ENCODE peak calls at places on chromosomes 2 and 18, in seven cellular contexts. T is HS-5; Z is activated effector memory CD4-positive, alpha-beta T cell treated with anti-CD3 and anti-CD28 coated beads, Interleukin-2, amount 50 U/mL, for 16 hours; R is Kasumi-1; H is D721Med; G is HFFc6; P is RKO. A is an unnamed sample.

GRCh38 chr2:163737563-163737962 is 1.8 kb upstream of the FIGN start:
- DNase-seq in P (no peak), Z (no peak), T (no peak), G (no peak), R (no peak), H (no peak), A (no peak)

GRCh38 chr2:33477473-33478468 is 1.3 kb downstream of the RASGRP3 start:
- DNase-seq in Z (peak; percentile 68), G (no peak), P (no peak), R (peak; percentile 29), H (no peak), T (no peak), A (no peak)

GRCh38 chr2:70448041-70448440 is 105.6 kb downstream of the TGFA start:
- DNase-seq in R (no peak), P (no peak), G (no peak), H (no peak), T (no peak), Z (no peak), A (no peak)

GRCh38 chr2:197086500-197086899 is 160.0 kb upstream of the PGAP1 start:
- DNase-seq in R (peak; percentile 19), H (no peak), T (no peak), Z (no peak), G (no peak), P (no peak), A (no peak)

GRCh38 chr2:151437630-151438029 is 27.9 kb downstream of the RIF1 start:
- DNase-seq in R (peak; percentile 67), Z (no peak), P (peak; percentile 55), T (no peak), G (peak; percentile 28), H (no peak), A (peak; percentile 29)

GRCh38 chr2:197191177-197191947 is 119.2 kb downstream of the ANKRD44 start:
- DNase-seq in H (no peak), Z (no peak), T (no peak), R (peak; percentile 79), P (peak; percentile 36), G (peak; percentile 23), A (no peak)

GRCh38 chr2:120233292-120233691 is 10.1 kb upstream of the TMEM185B start:
- DNase-seq in G (no peak), R (no peak), T (no peak), Z (no peak), P (no peak), H (no peak), A (no peak)

GRCh38 chr2:65353046-65353445 is 79.4 kb downstream of the SPRED2 start:
- DNase-seq in T (no peak), R (no peak), G (no peak), P (no peak), H (no peak), Z (no peak), A (no peak)

GRCh38 chr2:25817006-25817405 is 61.3 kb downstream of the ASXL2 start:
- DNase-seq in Z (no peak), T (no peak), R (no peak), H (no peak), P (no peak), G (no peak), A (no peak)

GRCh38 chr2:209773377-209773776 is 1.7 kb downstream of the UNC80 start:
- DNase-seq in Z (no peak), H (no peak), G (no peak), T (no peak), R (no peak), P (no peak), A (no peak)

GRCh38 chr18:80191907-80192652 is 55.2 kb downstream of the PARD6G start:
- DNase-seq in P (no peak), G (no peak), H (peak; percentile 36), T (no peak), R (no peak), Z (no peak), A (no peak)

GRCh38 chr2:128315829-128316776 is 2.6 kb downstream of the HS6ST1 start:
- DNase-seq in R (peak; percentile 71), H (peak; percentile 47), T (no peak), P (no peak), G (no peak), Z (peak; percentile 59), A (no peak)

GRCh38 chr2:134253117-134253704 is 661 bp upstream of the MGAT5 start:
- DNase-seq in P (no peak), Z (no peak), H (no peak), G (no peak), R (no peak), T (no peak), A (no peak)

GRCh38 chr18:78924301-78925192 is 55.1 kb upstream of the SALL3 start:
- DNase-seq in H (no peak), R (no peak), P (no peak), T (no peak), G (no peak), Z (no peak), A (no peak)

GRCh38 chr18:29041976-29042375 is 865.0 kb upstream of the CDH2 start:
- DNase-seq in R (no peak), T (no peak), G (no peak), H (no peak), Z (no peak), P (no peak), A (no peak)

A was measured in SW 1271.